ENCODE peak calls at places on chromosomes 5 and 9, in six cellular contexts. Q is HCT116, Y is lower lobe of right lung, G is heart left ventricle, P is adrenal gland, R is right lobe of liver. U is an unnamed sample. For H3K4me1, the result is how much of the 10 kb centered on the place peaks cover.

GRCh38 chr5:179268966-179269693 is 76.1 kb downstream of the ADAMTS2 start:
- DNase-seq in Q (no peak), Y (no peak), G (peak), P (no peak), R (no peak), U (no peak)

GRCh38 chr5:158819095-158819494 is 280.6 kb downstream of the EBF1 start:
- DNase-seq in Q (no peak), Y (no peak), G (no peak), P (no peak), R (no peak), U (no peak)

GRCh38 chr5:40364441-40364840 is 315.3 kb upstream of the PTGER4 start:
- DNase-seq in Q (no peak), Y (no peak), G (no peak), P (no peak), R (no peak), U (no peak)

GRCh38 chr9:111740739-111741138 is 54.0 kb downstream of the SHOC1 start:
- DNase-seq in Q (no peak), Y (no peak), G (no peak), P (no peak), R (no peak), U (peak)

GRCh38 chr9:93827545-93828330 is 127.4 kb downstream of the BARX1 start:
- DNase-seq in Q (no peak), Y (peak), G (peak), P (peak), R (peak), U (peak)

GRCh38 chr5:65394078-65394477 is 87.6 kb downstream of the ADAMTS6 start:
- DNase-seq in Q (no peak), Y (no peak), G (no peak), P (peak), R (peak), U (no peak)

GRCh38 chr9:114259800-114260523 is 62.9 kb upstream of the ORM1 start:
- DNase-seq in Q (no peak), Y (no peak), G (no peak), P (no peak), R (no peak), U (no peak)

GRCh38 chr5:82599692-82600091 is 321.5 kb upstream of the RPS23 start:
- DNase-seq in Q (no peak), Y (no peak), G (no peak), P (no peak), R (no peak), U (no peak)

GRCh38 chr9:89674667-89675402 is 70.0 kb downstream of the GADD45G start:
- DNase-seq in Q (no peak), Y (no peak), G (no peak), P (peak), R (no peak), U (no peak)

GRCh38 chr5:81826128-81826527 is 75.2 kb upstream of the SSBP2 start:
- DNase-seq in Q (no peak), Y (no peak), G (no peak), P (no peak), R (no peak), U (no peak)

GRCh38 chr5:74016373-74016772 is 390.4 kb downstream of the ARHGEF28 start:
- DNase-seq in Q (peak), Y (no peak), G (no peak), P (no peak), R (no peak), U (no peak)

GRCh38 chr9:136342191-136343120 is 15.1 kb downstream of the GPSM1 start:
- DNase-seq in Q (no peak), Y (peak), G (peak), P (peak), R (peak), U (peak)

GRCh38 chr9:16729656-16730055 is 140.8 kb downstream of the BNC2 start:
- DNase-seq in Q (no peak), Y (no peak), G (no peak), P (no peak), R (no peak), U (no peak)

GRCh38 chr9:96617439-96618185 is 2.0 kb downstream of the CDC14B start:
- DNase-seq in Q (no peak), Y (no peak), G (no peak), P (no peak), R (no peak), U (no peak)

GRCh38 chr9:108809269-108809668 is 46.5 kb downstream of the ACTL7B start:
- DNase-seq in Q (no peak), Y (no peak), G (no peak), P (no peak), R (no peak), U (no peak)

GRCh38 chr5:11563822-11564221 is 340.4 kb downstream of the CTNND2 start:
- DNase-seq in Q (no peak), Y (no peak), G (no peak), P (no peak), R (no peak), U (no peak)

GRCh38 chr5:2614571-2614970 is 136.9 kb downstream of the IRX2 start:
- DNase-seq in Q (no peak), Y (no peak), G (no peak), P (no peak), R (no peak), U (no peak)

GRCh38 chr5:17216176-17216973 is 1.1 kb upstream of the BASP1 start:
- DNase-seq in Q (peak), Y (peak), G (peak), P (peak), R (peak), U (peak)

GRCh38 chr9:78298046-78298511 is 1.2 kb downstream of the PSAT1 start:
- DNase-seq in Q (no peak), Y (no peak), G (no peak), P (no peak), R (no peak), U (no peak)

GRCh38 chr9:125325821-125326220 is 64.2 kb downstream of the GAPVD1 start:
- DNase-seq in Q (no peak), Y (no peak), G (no peak), P (no peak), R (no peak), U (no peak)

GRCh38 chr9:71626395-71626794 is 141.9 kb downstream of the CEMIP2 start:
- DNase-seq in Q (no peak), Y (no peak), G (no peak), P (no peak), R (no peak), U (no peak)

GRCh38 chr5:94812232-94812631 is 193.8 kb downstream of the SLF1 start:
- DNase-seq in Q (no peak), Y (no peak), G (no peak), P (no peak), R (no peak), U (no peak)

GRCh38 chr9:78393932-78394331 is 97.0 kb downstream of the PSAT1 start:
- DNase-seq in Q (no peak), Y (no peak), G (no peak), P (no peak), R (no peak), U (no peak)

GRCh38 chr5:90161399-90161798 is 248.2 kb downstream of the CETN3 start:
- DNase-seq in Q (peak), Y (peak), G (peak), P (peak), R (peak), U (peak)

GRCh38 chr5:57346336-57346735 is 136.3 kb downstream of the ACTBL2 start:
- DNase-seq in Q (no peak), Y (no peak), G (no peak), P (no peak), R (no peak), U (no peak)

GRCh38 chr9:121835581-121836381 is 184.3 kb downstream of the DAB2IP start:
- DNase-seq in Q (no peak), Y (no peak), G (no peak), P (peak), R (no peak), U (peak)

GRCh38 chr5:172740483-172741205 is 30.4 kb downstream of the DUSP1 start:
- DNase-seq in Q (no peak), Y (peak), G (peak), P (peak), R (no peak), U (peak)

GRCh38 chr9:135805422-135806022 is 101.8 kb downstream of the CAMSAP1 start:
- DNase-seq in Q (no peak), Y (peak), G (no peak), P (no peak), R (no peak), U (peak)

GRCh38 chr5:141105350-141105749 is 5.1 kb downstream of the PCDHB3 start:
- DNase-seq in Q (no peak), Y (no peak), G (no peak), P (no peak), R (no peak), U (no peak)

GRCh38 chr5:58410441-58410840 is 49.4 kb downstream of the PLK2 start:
- DNase-seq in Q (no peak), Y (no peak), G (no peak), P (peak), R (no peak), U (no peak)

GRCh38 chr9:34047864-34048729 is 590 bp downstream of the UBAP2 start:
- DNase-seq in Q (peak), Y (peak), G (peak), P (peak), R (peak), U (no peak)

GRCh38 chr9:90556897-90557296 is 85.7 kb downstream of the DIRAS2 start:
- DNase-seq in Q (no peak), Y (no peak), G (no peak), P (no peak), R (no peak), U (no peak)

GRCh38 chr9:134175291-134175807 is 11.0 kb upstream of the RNU6ATAC start:
- DNase-seq in Q (no peak), Y (no peak), G (no peak), P (peak), R (peak), U (peak)

GRCh38 chr5:160260881-160261815 is 31.8 kb downstream of the FABP6 start:
- DNase-seq in Q (no peak), Y (peak), G (no peak), P (peak), R (no peak), U (no peak)

GRCh38 chr5:135139397-135140134 is 105.5 kb upstream of the PITX1 start:
- DNase-seq in Q (peak), Y (no peak), G (no peak), P (peak), R (no peak), U (peak)

GRCh38 chr9:98057095-98057799 is 715 bp downstream of the NANS start:
- DNase-seq in Q (no peak), Y (no peak), G (no peak), P (no peak), R (no peak), U (no peak)

GRCh38 chr9:110844121-110844520 is 175.5 kb downstream of the MUSK start:
- DNase-seq in Q (no peak), Y (no peak), G (no peak), P (no peak), R (no peak), U (no peak)

GRCh38 chr5:128674837-128675446 is 136.9 kb upstream of the FBN2 start:
- DNase-seq in Q (peak), Y (no peak), G (no peak), P (peak), R (peak), U (no peak)

GRCh38 chr5:169803077-169803981 is 166.3 kb downstream of the DOCK2 start:
- DNase-seq in Q (no peak), Y (no peak), G (peak), P (peak), R (no peak), U (no peak)

GRCh38 chr5:61600141-61600480 is 268.1 kb downstream of the ZSWIM6 start:
- DNase-seq in Q (no peak), Y (no peak), G (no peak), P (no peak), R (no peak), U (no peak)

GRCh38 chr5:61599370-61600140 is 267.5 kb downstream of the ZSWIM6 start:
- DNase-seq in Q (no peak), Y (no peak), G (no peak), P (peak), R (peak), U (no peak)

GRCh38 chr5:61603211-61603908 is 271.3 kb downstream of the ZSWIM6 start:
- DNase-seq in Q (no peak), Y (no peak), G (peak), P (peak), R (peak), U (no peak)

GRCh38 chr5:61598140-61598539 is 266.1 kb downstream of the ZSWIM6 start:
- DNase-seq in Q (no peak), Y (no peak), G (no peak), P (no peak), R (no peak), U (no peak)

GRCh38 chr5:61600945-61601491 is 269.0 kb downstream of the ZSWIM6 start:
- DNase-seq in Q (no peak), Y (no peak), G (no peak), P (no peak), R (no peak), U (no peak)
- H3K4me1 ChIP-seq in Q (under half), Y (under half), G (under half), P (under half), R (under half), U (under half)

DNA sequence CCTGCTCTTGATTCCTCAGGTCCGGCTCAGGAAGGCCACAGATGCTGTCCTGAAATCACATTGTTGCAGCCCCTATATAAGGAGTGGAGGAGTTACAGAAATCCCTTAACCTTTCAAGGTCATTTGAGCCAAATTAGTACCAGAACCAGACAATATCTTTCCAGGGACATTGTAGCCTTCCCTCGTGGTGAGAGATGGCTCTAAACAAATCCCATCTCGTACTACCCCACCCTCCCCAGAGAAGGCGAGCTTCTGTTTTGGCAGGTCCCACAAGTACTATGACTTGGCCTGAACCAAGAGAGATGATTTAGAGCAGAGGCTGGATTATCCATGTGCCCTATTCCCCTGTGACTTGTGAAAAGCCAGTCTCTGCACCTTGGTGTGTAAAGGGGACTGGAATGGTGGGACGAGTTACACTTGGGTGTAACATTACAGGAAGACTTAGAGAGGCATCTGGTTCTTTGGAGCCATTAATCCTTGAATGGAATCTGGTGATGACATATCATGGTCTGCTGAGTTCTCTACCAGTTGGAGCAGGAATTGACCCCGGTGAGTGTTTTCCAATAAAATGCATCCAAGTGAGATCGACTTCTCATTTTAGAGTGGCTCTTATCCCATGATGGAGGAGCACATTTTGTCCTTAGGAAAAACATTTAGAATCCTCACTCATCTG is at the start of gene FAM240B:
- DNase-seq in Q (no peak), Y (no peak), G (no peak), P (no peak), R (no peak), U (no peak)
- TF ChIP-seq CTCF in Q (no peak), Y (no peak), G (no peak), P (no peak), R (no peak), U (no peak)

GRCh38 chr5:1293997-1294838 is 650 bp downstream of the TERT start:
- DNase-seq in Q (no peak), Y (no peak), G (no peak), P (no peak), R (no peak), U (no peak)
- H3K4me1 ChIP-seq in Q (under half), Y (under half), G (under half), P (under half), R (under half), U (under half)

GRCh38 chr9:132694144-132694543 is 23.9 kb downstream of the GTF3C4 start:
- DNase-seq in Q (no peak), Y (no peak), G (no peak), P (no peak), R (no peak), U (no peak)
- TF ChIP-seq CTCF in Q (no peak), Y (peak), G (no peak), P (no peak), R (peak), U (no peak)

U was measured in upper lobe of left lung.